ENCODE peak calls at places on chromosomes 11 and 22, in seven cellular contexts. C is GM23338, X is Peyer's patch, R is neural progenitor cell, E is cardiac muscle cell, I is bronchial epithelial cell, T is right lobe of liver. N is an unnamed sample.

GRCh38 chr11:94309757-94310156 is 5.4 kb downstream of the IZUMO1R start:
- DNase-seq in E (no peak), R (no peak), T (no peak), I (peak; percentile 73), X (no peak), C (no peak), N (no peak)

GRCh38 chr11:128036556-128037093 is 550.7 kb downstream of the ETS1 start:
- DNase-seq in I (no peak), T (no peak), E (no peak), R (no peak), X (no peak), C (no peak), N (no peak)

GRCh38 chr11:94727766-94728165 is 40.4 kb upstream of the AMOTL1 start:
- DNase-seq in T (no peak), C (no peak), R (no peak), X (no peak), I (no peak), E (no peak), N (no peak)

GRCh38 chr22:17569971-17570511 is 6.7 kb downstream of the SLC25A18 start:
- DNase-seq in C (no peak), R (no peak), I (no peak), T (peak; percentile 68), E (peak; percentile 80), X (peak; percentile 53), N (no peak)

GRCh38 chr11:9758676-9759518 is 95.0 kb downstream of the SWAP70 start:
- DNase-seq in C (peak; percentile 64), X (peak; percentile 83), I (peak; percentile 45), R (peak; percentile 64), T (peak; percentile 73), E (peak; percentile 90), N (peak; percentile 70)

GRCh38 chr11:77669848-77670511 is 32.4 kb upstream of the CLNS1A start:
- DNase-seq in E (peak; percentile 18), C (no peak), X (no peak), T (no peak), I (peak; percentile 64), R (no peak), N (no peak)

GRCh38 chr11:32402836-32403235 is 32.5 kb downstream of the WT1 start:
- DNase-seq in C (no peak), I (no peak), E (no peak), R (no peak), T (no peak), X (no peak), N (no peak)

GRCh38 chr22:47445212-47445611 is 682.8 kb downstream of the TBC1D22A start:
- DNase-seq in C (no peak), R (no peak), T (no peak), X (no peak), I (no peak), E (no peak), N (no peak)

GRCh38 chr22:43471186-43471585 is 59.4 kb downstream of the MPPED1 start:
- DNase-seq in I (no peak), C (no peak), R (no peak), E (no peak), T (no peak), X (no peak), N (no peak)

GRCh38 chr11:8763070-8763469 is 80.5 kb downstream of the RPL27A start:
- DNase-seq in C (no peak), X (no peak), I (no peak), E (no peak), R (no peak), T (no peak), N (no peak)

GRCh38 chr11:78354741-78355705 is 62.6 kb downstream of the GAB2 start:
- DNase-seq in X (no peak), I (no peak), R (peak; percentile 59), T (no peak), E (peak; percentile 52), C (peak; percentile 22), N (no peak)

GRCh38 chr11:117915219-117915618 is 14.0 kb downstream of the TMPRSS13 start:
- DNase-seq in R (peak; percentile 29), X (peak; percentile 36), T (peak; percentile 36), C (no peak), E (no peak), I (no peak), N (no peak)

GRCh38 chr11:62477927-62478326 is 59.1 kb downstream of the SCGB1A1 start:
- DNase-seq in R (no peak), E (no peak), C (no peak), I (no peak), T (no peak), X (no peak), N (no peak)

GRCh38 chr11:91011503-91011902 is 788.7 kb upstream of the CHORDC1 start:
- DNase-seq in I (no peak), X (no peak), R (no peak), C (no peak), T (no peak), E (no peak), N (no peak)

GRCh38 chr11:125768256-125769046 is 10.2 kb downstream of the PATE2 start:
- DNase-seq in R (no peak), C (no peak), E (peak; percentile 21), X (no peak), T (no peak), I (no peak), N (no peak)

GRCh38 chr22:35863432-35863831 is 145.8 kb downstream of the APOL5 start:
- DNase-seq in E (no peak), C (no peak), I (no peak), R (no peak), X (no peak), T (no peak), N (no peak)

GRCh38 chr11:102760355-102761035 is 19.9 kb downstream of the MMP10 start:
- DNase-seq in C (no peak), X (no peak), R (no peak), E (peak; percentile 83), T (no peak), I (peak; percentile 99), N (no peak)

GRCh38 chr22:46090051-46090591 is 60.2 kb upstream of the PPARA start:
- DNase-seq in X (no peak), E (no peak), C (no peak), I (no peak), R (no peak), T (peak; percentile 84), N (no peak)

GRCh38 chr11:76805206-76805913 is 22.2 kb downstream of the TSKU start:
- DNase-seq in E (peak; percentile 39), I (peak; percentile 48), C (no peak), T (peak; percentile 57), R (no peak), X (no peak), N (no peak)

GRCh38 chr11:118574636-118575035 is 2.4 kb downstream of the ARCN1 start:
- DNase-seq in I (no peak), R (no peak), E (no peak), T (no peak), C (no peak), X (no peak), N (no peak)

GRCh38 chr11:134048028-134048427 is 20.8 kb upstream of the JAM3 start:
- DNase-seq in R (no peak), I (no peak), E (no peak), X (no peak), C (no peak), T (peak; percentile 13), N (no peak)

GRCh38 chr11:41246399-41246745 is 213.1 kb downstream of the LRRC4C start:
- DNase-seq in T (no peak), C (no peak), E (no peak), I (no peak), R (no peak), X (no peak), N (no peak)

GRCh38 chr11:94602430-94603372 is 35.5 kb downstream of the PIWIL4 start:
- DNase-seq in I (peak; percentile 85), C (peak; percentile 71), X (peak; percentile 87), R (no peak), T (peak; percentile 74), E (peak; percentile 83), N (peak; percentile 42)

GRCh38 chr11:123640677-123641494 is 13.5 kb downstream of the SCN3B start:
- DNase-seq in C (peak; percentile 83), I (peak; percentile 29), X (peak; percentile 69), R (peak; percentile 71), T (no peak), E (peak; percentile 54), N (peak; percentile 30)

GRCh38 chr11:47280099-47280498 is 10.2 kb downstream of the MADD start:
- DNase-seq in T (no peak), C (no peak), R (no peak), I (no peak), X (no peak), E (no peak), N (no peak)

GRCh38 chr11:123069878-123070821 is 8.2 kb upstream of the HSPA8 start:
- DNase-seq in R (no peak), E (no peak), C (no peak), T (no peak), X (peak; percentile 13), I (no peak), N (no peak)

GRCh38 chr11:9516113-9516512 is 55.3 kb downstream of the ZNF143 start:
- DNase-seq in R (no peak), C (peak; percentile 73), X (peak; percentile 71), T (no peak), I (no peak), E (no peak), N (no peak)

DNA sequence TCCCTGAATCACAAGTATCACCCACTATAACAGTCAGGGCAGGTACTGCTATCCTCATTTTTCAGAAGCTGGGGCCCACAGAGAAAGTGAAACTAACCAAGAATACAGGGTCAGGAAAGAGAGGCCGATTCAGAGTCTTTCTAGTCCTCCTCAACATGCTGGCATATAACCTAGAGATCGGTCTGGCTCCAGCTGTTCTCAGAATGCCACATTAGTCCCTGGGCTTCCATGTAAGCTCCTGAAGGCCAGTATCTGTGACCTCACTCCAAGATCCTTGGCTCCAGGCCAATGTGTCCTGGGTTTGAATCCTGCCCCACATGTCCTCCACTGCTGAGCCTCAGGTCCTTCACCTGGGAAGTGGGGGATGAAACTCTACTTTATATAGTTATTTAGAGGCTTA is 50.4 kb downstream of the TENM4 start:
- DNase-seq in T (no peak), E (no peak), X (no peak), C (no peak), I (no peak), R (no peak), N (no peak)
- H3K27me3 ChIP-seq in T (no peaks in the 10 kb centered on the region), E (no peaks in the 10 kb centered on the region), X (no peaks in the 10 kb centered on the region), C (no peaks in the 10 kb centered on the region), I (no peaks in the 10 kb centered on the region), R (no peaks in the 10 kb centered on the region), N (no peaks in the 10 kb centered on the region)

GRCh38 chr11:121500275-121500674 is 47.5 kb upstream of the SORL1-AS1 start:
- DNase-seq in T (no peak), X (no peak), C (no peak), E (no peak), I (no peak), R (no peak), N (no peak)
- H3K36me3 ChIP-seq in T (peaks cover 13% of the 10 kb centered on the region), X (no peaks in the 10 kb centered on the region), C (peaks cover 27% of the 10 kb centered on the region), E (no peaks in the 10 kb centered on the region), I (no peaks in the 10 kb centered on the region), R (peaks cover 7% of the 10 kb centered on the region), N (peaks cover 27% of the 10 kb centered on the region)

DNA sequence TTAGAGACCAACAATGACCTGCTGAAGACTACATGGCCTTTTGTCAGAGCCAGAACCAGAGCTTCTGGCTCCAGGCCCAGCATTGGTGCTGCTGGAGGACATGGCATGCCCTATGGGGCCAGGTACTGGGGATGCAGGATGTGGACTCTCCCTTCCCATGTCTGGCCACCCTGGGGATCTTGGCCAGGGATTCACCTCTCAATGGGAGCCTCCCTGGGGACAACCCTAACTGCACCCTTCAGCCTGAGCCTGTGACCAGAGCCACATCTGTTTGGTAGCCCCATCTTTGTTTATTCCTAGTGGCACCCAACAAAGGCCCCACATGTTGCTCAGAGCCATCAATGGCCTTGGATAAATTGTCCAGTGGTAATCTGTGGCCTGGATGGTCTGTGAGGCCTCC is 5.8 kb downstream of the KLHL35 start:
- DNase-seq in X (no peak), R (no peak), I (no peak), E (no peak), C (no peak), T (no peak), N (no peak)
- H3K27me3 ChIP-seq in X (no peaks in the 10 kb centered on the region), R (peaks cover 57% of the 10 kb centered on the region), I (peaks cover 4% of the 10 kb centered on the region), E (peaks cover 36% of the 10 kb centered on the region), C (peaks cover 53% of the 10 kb centered on the region), T (no peaks in the 10 kb centered on the region), N (peaks cover 1% of the 10 kb centered on the region)

GRCh38 chr11:114250993-114251796 is 45.0 kb upstream of the NNMT start:
- DNase-seq in I (no peak), R (no peak), E (no peak), X (no peak), T (no peak), C (peak; percentile 44), N (no peak)
- H3K36me3 ChIP-seq in I (peaks cover 1% of the 10 kb centered on the region), R (no peaks in the 10 kb centered on the region), E (no peaks in the 10 kb centered on the region), X (no peaks in the 10 kb centered on the region), T (peaks cover 52% of the 10 kb centered on the region), C (no peaks in the 10 kb centered on the region), N (no peaks in the 10 kb centered on the region)

N was measured in GM06990.